ENCODE peak calls at places on chromosome 9, in four cellular contexts. O is EL, M is endodermal cell, U is esophagus squamous epithelium. N is an unnamed sample.
A peak's percentile ranks its signal among the peaks of the same experiment; 100 is the strongest.

GRCh38 chr9:134597957-134598883 is 43.4 kb upstream of the COL5A1 start:
- DNase-seq in O (no peak), M (peak; percentile 60), U (no peak), N (no peak)

GRCh38 chr9:96025995-96026572 is 150.6 kb downstream of the ERCC6L2 start:
- DNase-seq in O (no peak), M (peak; percentile 94), U (no peak), N (no peak)

GRCh38 chr9:38621434-38622082 is 1.2 kb upstream of the ANKRD18A start:
- DNase-seq in O (no peak), M (peak; percentile 81), U (no peak), N (no peak)

GRCh38 chr9:76761448-76761847 is 2.8 kb upstream of the PCA3 start:
- DNase-seq in O (peak; percentile 9), M (no peak), U (no peak), N (peak; percentile 11)

GRCh38 chr9:109329274-109330258 is 8.7 kb upstream of the EPB41L4B start:
- DNase-seq in O (peak; percentile 53), M (no peak), U (no peak), N (peak; percentile 28)

GRCh38 chr9:135478858-135479468 is 619 bp upstream of the PPP1R26 start:
- DNase-seq in O (peak; percentile 30), M (peak; percentile 73), U (no peak), N (peak; percentile 40)

GRCh38 chr9:129058965-129059795 is 21.7 kb upstream of the DOLPP1 start:
- DNase-seq in O (peak; percentile 63), M (peak; percentile 26), U (no peak), N (peak; percentile 13)

GRCh38 chr9:127950513-127951210 is 13.0 kb upstream of the DPM2 start:
- DNase-seq in O (no peak), M (no peak), U (no peak), N (no peak)

N was measured in EH.